ENCODE peak calls at places on chromosomes 16 and 17, in nine cellular contexts. H is Peyer's patch, D is pancreas, E is heart left ventricle, U is astrocyte of the cerebellum, R is AG09309, T is endothelial cell, G is tibial artery, Y is foreskin fibroblast. Q is an unnamed sample.
A peak's percentile ranks its signal among the peaks of the same experiment; 100 is the strongest.

GRCh38 chr17:69523252-69523861 is 108.9 kb downstream of the MAP2K6 start:
- DNase-seq in H (peak; percentile 56), D (no peak), E (no peak), U (peak; percentile 31), R (no peak), T (peak; percentile 32), G (no peak), Y (peak; percentile 78), Q (no peak)

GRCh38 chr16:89106533-89107208 is 13.0 kb downstream of the ACSF3 start:
- DNase-seq in H (no peak), D (no peak), E (no peak), U (no peak), R (no peak), T (no peak), G (no peak), Y (no peak), Q (no peak)

GRCh38 chr17:34654276-34654675 is 74.9 kb downstream of the TMEM132E start:
- DNase-seq in H (no peak), D (no peak), E (no peak), U (no peak), R (no peak), T (no peak), G (no peak), Y (no peak), Q (no peak)

GRCh38 chr17:45146616-45147101 is 1.6 kb upstream of the HEXIM1 start:
- DNase-seq in H (peak; percentile 87), D (no peak), E (no peak), U (no peak), R (peak; percentile 78), T (no peak), G (no peak), Y (peak; percentile 71), Q (no peak)

GRCh38 chr17:45893725-45894021 is 681 bp upstream of the MAPT start:
- DNase-seq in H (no peak), D (no peak), E (no peak), U (no peak), R (no peak), T (no peak), G (no peak), Y (no peak), Q (no peak)

GRCh38 chr16:16032271-16032979 is 83.0 kb downstream of the ABCC1 start:
- DNase-seq in H (no peak), D (no peak), E (no peak), U (no peak), R (no peak), T (no peak), G (no peak), Y (no peak), Q (no peak)

GRCh38 chr17:51734462-51734861 is 424.1 kb downstream of the CA10 start:
- DNase-seq in H (no peak), D (no peak), E (no peak), U (no peak), R (no peak), T (peak; percentile 58), G (no peak), Y (no peak), Q (no peak)

GRCh38 chr17:34275881-34276280 is 5.9 kb downstream of the CCL7 start:
- DNase-seq in H (no peak), D (no peak), E (no peak), U (peak; percentile 96), R (peak; percentile 73), T (no peak), G (no peak), Y (peak; percentile 88), Q (no peak)

GRCh38 chr17:31072186-31072585 is 22.6 kb upstream of the NF1 start:
- DNase-seq in H (no peak), D (no peak), E (no peak), U (no peak), R (peak; percentile 38), T (no peak), G (no peak), Y (peak; percentile 65), Q (no peak)

GRCh38 chr16:72278301-72278700 is 106.3 kb upstream of the PMFBP1 start:
- DNase-seq in H (no peak), D (no peak), E (no peak), U (no peak), R (no peak), T (no peak), G (no peak), Y (no peak), Q (no peak)

DNA sequence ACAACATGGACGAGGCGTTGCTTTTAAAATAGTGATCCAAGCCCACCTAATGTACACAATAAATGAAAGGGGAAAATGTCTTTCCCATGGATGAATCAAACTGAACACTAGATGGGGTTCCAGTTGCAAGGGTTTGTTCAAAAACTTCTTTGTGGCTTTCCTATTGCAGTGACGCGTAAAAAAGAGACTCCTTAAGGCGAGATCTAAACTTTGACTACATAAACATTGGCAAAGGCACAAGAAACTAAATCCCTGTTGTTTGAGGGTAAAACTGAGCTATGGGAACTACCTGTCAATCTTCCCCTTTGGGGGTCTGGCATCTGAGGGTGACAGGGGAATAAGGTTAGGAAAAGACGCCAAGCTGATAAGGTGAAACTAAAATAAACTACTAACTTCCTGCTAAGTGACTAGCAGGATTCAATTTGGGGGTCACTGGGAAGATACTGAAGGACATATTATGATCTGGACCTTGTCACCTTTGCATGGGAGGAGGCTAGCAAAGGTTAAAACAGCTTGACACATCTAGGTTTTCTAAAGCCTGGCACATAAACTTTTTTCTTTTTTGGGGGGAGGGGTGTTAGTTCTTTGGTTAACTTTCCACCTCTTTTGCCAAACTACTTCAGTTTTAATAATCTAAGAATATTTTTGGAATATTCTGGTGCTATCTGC is 4.7 kb downstream of the SALL1 start:
- DNase-seq in H (no peak), D (no peak), E (no peak), U (peak; percentile 42), R (no peak), T (no peak), G (no peak), Y (peak; percentile 63), Q (no peak)
- TF ChIP-seq CTCF in H (peak; percentile 6), D (no peak), E (no peak), U (peak; percentile 60), R (peak; percentile 63), T (no peak), G (no peak), Y (peak; percentile 60), Q (peak; percentile 29)

GRCh38 chr17:49616086-49616485 is 40.4 kb downstream of the NXPH3 start:
- DNase-seq in H (no peak), D (no peak), E (no peak), U (no peak), R (no peak), T (no peak), G (no peak), Y (peak; percentile 39), Q (no peak)
- TF ChIP-seq CTCF in H (no peak), D (no peak), E (peak; percentile 35), U (peak; percentile 30), R (no peak), T (no peak), G (peak; percentile 38), Y (peak; percentile 9), Q (peak; percentile 22)

DNA sequence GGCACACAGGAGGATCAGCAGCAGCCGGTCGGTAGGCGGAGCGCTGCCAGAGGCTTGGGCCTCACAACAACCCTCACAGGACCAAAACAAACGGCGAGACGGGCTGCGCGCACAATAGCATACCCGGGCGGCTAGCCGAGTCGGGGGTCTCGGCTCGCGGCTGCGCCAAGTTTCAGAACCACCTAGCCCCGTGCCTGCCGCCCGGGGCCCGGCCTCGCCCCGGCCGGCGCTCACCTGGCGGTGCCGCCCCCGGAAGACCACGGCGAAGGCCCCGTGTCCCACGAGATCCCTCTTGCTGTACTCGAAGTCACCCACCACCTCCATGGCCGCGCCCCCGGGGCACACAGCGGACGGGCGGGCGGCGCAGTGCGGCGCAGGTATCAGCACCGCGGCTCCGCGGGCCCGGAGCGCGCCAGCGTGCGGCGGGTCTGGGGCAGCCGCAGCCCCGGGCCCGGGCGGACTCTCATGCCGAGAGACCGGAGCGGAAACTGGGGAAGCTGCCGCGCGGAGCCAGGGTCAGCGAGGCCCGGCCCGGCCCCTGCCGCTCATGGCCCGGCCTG is 562 bp downstream of the ULK2 start:
- DNase-seq in H (peak; percentile 82), D (peak; percentile 82), E (peak; percentile 69), U (peak; percentile 11), R (peak; percentile 17), T (peak; percentile 62), G (peak; percentile 86), Y (peak; percentile 82), Q (peak; percentile 88)
- TF ChIP-seq CTCF in H (no peak), D (no peak), E (no peak), U (peak; percentile 49), R (peak; percentile 48), T (no peak), G (peak; percentile 25), Y (peak; percentile 26), Q (peak; percentile 44)

GRCh38 chr16:49281843-49282642 is 405 bp upstream of the CBLN1 start:
- DNase-seq in H (peak; percentile 85), D (peak; percentile 99), E (peak; percentile 85), U (no peak), R (no peak), T (peak; percentile 99), G (peak; percentile 68), Y (peak; percentile 76), Q (no peak)
- TF ChIP-seq CTCF in H (peak; percentile 75), D (peak; percentile 15), E (peak; percentile 39), U (no peak), R (no peak), T (peak; percentile 74), G (no peak), Y (no peak), Q (peak; percentile 39)